ENCODE peak calls at places on chromosomes 6 and 20, in four cellular contexts. One of them, this sample, is unnamed.

GRCh38 chr6:5123296-5124135 is 38.4 kb downstream of the PPP1R3G start:
- DNase-seq in WTC11: no peak
- DNase-seq in GM12878: no peak
- DNase-seq in K562: no peak
- DNase-seq in this sample: no peak

GRCh38 chr6:159252955-159253508 is 83.8 kb downstream of the FNDC1 start:
- DNase-seq in WTC11: peak; percentile 25
- DNase-seq in GM12878: peak; percentile 2
- DNase-seq in K562: peak; percentile 57
- DNase-seq in this sample: peak; percentile 52

GRCh38 chr6:24686408-24686807 is 19.5 kb downstream of the ACOT13 start:
- DNase-seq in WTC11: no peak
- DNase-seq in GM12878: no peak
- DNase-seq in K562: no peak
- DNase-seq in this sample: no peak

GRCh38 chr20:25286917-25287316 is 39.0 kb downstream of the PYGB start:
- DNase-seq in WTC11: peak; percentile 3
- DNase-seq in GM12878: no peak
- DNase-seq in K562: no peak
- DNase-seq in this sample: no peak

GRCh38 chr6:4308354-4308753 is 173.0 kb upstream of the ECI2 start:
- DNase-seq in WTC11: no peak
- DNase-seq in GM12878: no peak
- DNase-seq in K562: no peak
- DNase-seq in this sample: no peak

GRCh38 chr6:133553652-133554051 is 312.5 kb downstream of the EYA4 start:
- DNase-seq in WTC11: peak; percentile 37
- DNase-seq in GM12878: no peak
- DNase-seq in K562: peak; percentile 15
- DNase-seq in this sample: peak; percentile 46

GRCh38 chr20:31570735-31571617 is 34.1 kb upstream of the ID1 start:
- DNase-seq in WTC11: no peak
- DNase-seq in GM12878: no peak
- DNase-seq in K562: no peak
- DNase-seq in this sample: peak; percentile 33

GRCh38 chr6:149086363-149086762 is 231.1 kb upstream of the TAB2 start:
- DNase-seq in WTC11: no peak
- DNase-seq in GM12878: no peak
- DNase-seq in K562: no peak
- DNase-seq in this sample: no peak

GRCh38 chr6:42740725-42741124 is 5.2 kb downstream of the TBCC start:
- DNase-seq in WTC11: no peak
- DNase-seq in GM12878: no peak
- DNase-seq in K562: no peak
- DNase-seq in this sample: no peak

GRCh38 chr6:106082735-106083398 is 3.3 kb upstream of the PRDM1 start:
- DNase-seq in WTC11: no peak
- DNase-seq in GM12878: no peak
- DNase-seq in K562: no peak
- DNase-seq in this sample: no peak
- TF ChIP-seq ETV6 in WTC11: no peak
- TF ChIP-seq ETV6 in GM12878: no peak
- TF ChIP-seq ETV6 in K562: no peak
- TF ChIP-seq ETV6 in this sample: no peak

GRCh38 chr6:17339308-17339670 is 54.1 kb upstream of the CAP2 start:
- DNase-seq in WTC11: no peak
- DNase-seq in GM12878: no peak
- DNase-seq in K562: no peak
- DNase-seq in this sample: no peak

GRCh38 chr6:17336425-17336824 is 55.3 kb downstream of the RBM24 start:
- DNase-seq in WTC11: no peak
- DNase-seq in GM12878: no peak
- DNase-seq in K562: no peak
- DNase-seq in this sample: no peak

GRCh38 chr6:17331238-17331637 is 50.1 kb downstream of the RBM24 start:
- DNase-seq in WTC11: no peak
- DNase-seq in GM12878: no peak
- DNase-seq in K562: no peak
- DNase-seq in this sample: no peak

GRCh38 chr6:17334265-17334664 is 53.1 kb downstream of the RBM24 start:
- DNase-seq in WTC11: no peak
- DNase-seq in GM12878: no peak
- DNase-seq in K562: no peak
- DNase-seq in this sample: no peak
- TF ChIP-seq ETV6 in WTC11: no peak
- TF ChIP-seq ETV6 in GM12878: no peak
- TF ChIP-seq ETV6 in K562: no peak
- TF ChIP-seq ETV6 in this sample: no peak

GRCh38 chr6:95515975-95516374 is 61.4 kb upstream of the MANEA start:
- DNase-seq in WTC11: no peak
- DNase-seq in GM12878: no peak
- DNase-seq in K562: no peak
- DNase-seq in this sample: no peak
- TF ChIP-seq ETV6 in WTC11: no peak
- TF ChIP-seq ETV6 in GM12878: no peak
- TF ChIP-seq ETV6 in K562: no peak
- TF ChIP-seq ETV6 in this sample: no peak

GRCh38 chr6:67886036-67886707 is 748.9 kb upstream of the ADGRB3 start:
- DNase-seq in WTC11: no peak
- DNase-seq in GM12878: no peak
- DNase-seq in K562: no peak
- DNase-seq in this sample: no peak
- TF ChIP-seq ETV6 in WTC11: no peak
- TF ChIP-seq ETV6 in GM12878: no peak
- TF ChIP-seq ETV6 in K562: no peak
- TF ChIP-seq ETV6 in this sample: no peak

GRCh38 chr6:43833223-43833995 is 63.4 kb downstream of the VEGFA start:
- DNase-seq in WTC11: no peak
- DNase-seq in GM12878: no peak
- DNase-seq in K562: no peak
- DNase-seq in this sample: peak; percentile 60
- TF ChIP-seq ETV6 in WTC11: no peak
- TF ChIP-seq ETV6 in GM12878: no peak
- TF ChIP-seq ETV6 in K562: no peak
- TF ChIP-seq ETV6 in this sample: no peak

GRCh38 chr20:50916257-50916656 is 15.0 kb downstream of the ADNP start:
- DNase-seq in WTC11: no peak
- DNase-seq in GM12878: no peak
- DNase-seq in K562: peak; percentile 27
- DNase-seq in this sample: no peak
- TF ChIP-seq ETV6 in WTC11: no peak
- TF ChIP-seq ETV6 in GM12878: no peak
- TF ChIP-seq ETV6 in K562: no peak
- TF ChIP-seq ETV6 in this sample: no peak

This sample was measured in HepG2.